ENCODE peak calls at places on chromosomes 11 and 22, in seven cellular contexts. One of them, this sample, is unnamed.

GRCh38 chr11:82864268-82864667 is 36.0 kb downstream of the PRCP start:
- DNase-seq in mesenchymal stem cell: peak
- DNase-seq in H1: peak
- DNase-seq in neuronal stem cell: no peak
- DNase-seq in H9: peak
- DNase-seq in trophoblast cell: peak
- DNase-seq in IMR-90: peak
- DNase-seq in this sample: peak

GRCh38 chr11:19092342-19092741 is 24.6 kb upstream of the ZDHHC13 start:
- DNase-seq in IMR-90: no peak
- DNase-seq in mesenchymal stem cell: no peak
- DNase-seq in neuronal stem cell: no peak
- DNase-seq in H1: no peak
- DNase-seq in trophoblast cell: no peak
- DNase-seq in H9: no peak
- DNase-seq in this sample: no peak

GRCh38 chr11:47004595-47005033 is 68.1 kb downstream of the CSTPP1 start:
- DNase-seq in H9: no peak
- DNase-seq in neuronal stem cell: no peak
- DNase-seq in trophoblast cell: peak
- DNase-seq in mesenchymal stem cell: peak
- DNase-seq in H1: no peak
- DNase-seq in IMR-90: peak
- DNase-seq in this sample: no peak

GRCh38 chr11:120482149-120482548 is 29.4 kb upstream of the GRIK4 start:
- DNase-seq in H9: no peak
- DNase-seq in trophoblast cell: peak
- DNase-seq in mesenchymal stem cell: peak
- DNase-seq in H1: no peak
- DNase-seq in neuronal stem cell: no peak
- DNase-seq in IMR-90: peak
- DNase-seq in this sample: no peak

GRCh38 chr11:64372802-64373597 is 14.0 kb downstream of the RPS6KA4 start:
- DNase-seq in trophoblast cell: peak
- DNase-seq in mesenchymal stem cell: no peak
- DNase-seq in H1: no peak
- DNase-seq in neuronal stem cell: no peak
- DNase-seq in IMR-90: no peak
- DNase-seq in H9: peak
- DNase-seq in this sample: peak

GRCh38 chr11:9099617-9100016 is 8.2 kb upstream of the SCUBE2 start:
- DNase-seq in H9: no peak
- DNase-seq in trophoblast cell: no peak
- DNase-seq in H1: no peak
- DNase-seq in mesenchymal stem cell: no peak
- DNase-seq in neuronal stem cell: no peak
- DNase-seq in IMR-90: no peak
- DNase-seq in this sample: no peak

GRCh38 chr11:18171377-18172000 is 1.1 kb upstream of the MRGPRX4 start:
- DNase-seq in H9: peak
- DNase-seq in IMR-90: no peak
- DNase-seq in H1: no peak
- DNase-seq in neuronal stem cell: peak
- DNase-seq in mesenchymal stem cell: peak
- DNase-seq in trophoblast cell: peak
- DNase-seq in this sample: peak

GRCh38 chr11:20353829-20354434 is 9.6 kb upstream of the HTATIP2 start:
- DNase-seq in H1: no peak
- DNase-seq in neuronal stem cell: no peak
- DNase-seq in mesenchymal stem cell: peak
- DNase-seq in H9: no peak
- DNase-seq in IMR-90: peak
- DNase-seq in trophoblast cell: peak
- DNase-seq in this sample: peak

GRCh38 chr11:7994581-7995278 is 7.6 kb downstream of the EIF3F start:
- DNase-seq in trophoblast cell: no peak
- DNase-seq in neuronal stem cell: no peak
- DNase-seq in mesenchymal stem cell: no peak
- DNase-seq in IMR-90: no peak
- DNase-seq in H9: no peak
- DNase-seq in H1: no peak
- DNase-seq in this sample: peak

GRCh38 chr22:49570032-49570848 is 257.4 kb downstream of the BRD1 start:
- DNase-seq in neuronal stem cell: no peak
- DNase-seq in H1: no peak
- DNase-seq in trophoblast cell: no peak
- DNase-seq in H9: peak
- DNase-seq in mesenchymal stem cell: no peak
- DNase-seq in IMR-90: no peak
- DNase-seq in this sample: no peak

GRCh38 chr11:75639752-75640151 is 29.1 kb downstream of the MAP6 start:
- DNase-seq in H1: no peak
- DNase-seq in H9: no peak
- DNase-seq in mesenchymal stem cell: peak
- DNase-seq in IMR-90: peak
- DNase-seq in neuronal stem cell: no peak
- DNase-seq in trophoblast cell: peak
- DNase-seq in this sample: peak

GRCh38 chr11:86592047-86592564 is 80.3 kb downstream of the ME3 start:
- DNase-seq in H1: no peak
- DNase-seq in trophoblast cell: peak
- DNase-seq in H9: no peak
- DNase-seq in neuronal stem cell: no peak
- DNase-seq in mesenchymal stem cell: peak
- DNase-seq in IMR-90: peak
- DNase-seq in this sample: peak

GRCh38 chr11:84817998-84818397 is 809.1 kb downstream of the DLG2 start:
- DNase-seq in trophoblast cell: peak
- DNase-seq in H1: no peak
- DNase-seq in H9: no peak
- DNase-seq in IMR-90: peak
- DNase-seq in neuronal stem cell: no peak
- DNase-seq in mesenchymal stem cell: no peak
- DNase-seq in this sample: no peak

GRCh38 chr22:48426466-48427380 is 1401.0 kb downstream of the BRD1 start:
- DNase-seq in neuronal stem cell: no peak
- DNase-seq in IMR-90: no peak
- DNase-seq in H9: no peak
- DNase-seq in H1: no peak
- DNase-seq in mesenchymal stem cell: no peak
- DNase-seq in trophoblast cell: no peak
- DNase-seq in this sample: no peak

GRCh38 chr11:77471520-77472234 is 2.2 kb downstream of the PAK1 start:
- DNase-seq in mesenchymal stem cell: no peak
- DNase-seq in H1: no peak
- DNase-seq in trophoblast cell: peak
- DNase-seq in IMR-90: no peak
- DNase-seq in neuronal stem cell: no peak
- DNase-seq in H9: no peak
- DNase-seq in this sample: peak

GRCh38 chr22:25169278-25170031 is 30.2 kb upstream of the CRYBB3 start:
- DNase-seq in H9: no peak
- DNase-seq in trophoblast cell: peak
- DNase-seq in IMR-90: no peak
- DNase-seq in H1: no peak
- DNase-seq in neuronal stem cell: no peak
- DNase-seq in mesenchymal stem cell: no peak
- DNase-seq in this sample: no peak

GRCh38 chr11:67700548-67701262 is 26.3 kb upstream of the ALDH3B2 start:
- DNase-seq in H1: no peak
- DNase-seq in H9: no peak
- DNase-seq in mesenchymal stem cell: no peak
- DNase-seq in trophoblast cell: no peak
- DNase-seq in IMR-90: no peak
- DNase-seq in neuronal stem cell: peak
- DNase-seq in this sample: no peak

GRCh38 chr11:119157088-119157487 is 8.2 kb downstream of the ABCG4 start:
- DNase-seq in H1: no peak
- DNase-seq in mesenchymal stem cell: no peak
- DNase-seq in trophoblast cell: no peak
- DNase-seq in H9: no peak
- DNase-seq in neuronal stem cell: no peak
- DNase-seq in IMR-90: no peak
- DNase-seq in this sample: no peak

GRCh38 chr22:49907807-49908206 is 10.4 kb downstream of the ALG12 start:
- DNase-seq in mesenchymal stem cell: no peak
- DNase-seq in H1: no peak
- DNase-seq in neuronal stem cell: no peak
- DNase-seq in IMR-90: no peak
- DNase-seq in trophoblast cell: no peak
- DNase-seq in H9: no peak
- DNase-seq in this sample: no peak

GRCh38 chr11:133506551-133507094 is 25.7 kb downstream of the OPCML start:
- DNase-seq in H1: no peak
- DNase-seq in IMR-90: no peak
- DNase-seq in H9: peak
- DNase-seq in neuronal stem cell: no peak
- DNase-seq in trophoblast cell: no peak
- DNase-seq in mesenchymal stem cell: no peak
- DNase-seq in this sample: no peak

GRCh38 chr11:133506023-133506422 is 26.3 kb downstream of the OPCML start:
- DNase-seq in H1: no peak
- DNase-seq in H9: no peak
- DNase-seq in mesenchymal stem cell: no peak
- DNase-seq in neuronal stem cell: no peak
- DNase-seq in trophoblast cell: no peak
- DNase-seq in IMR-90: no peak
- DNase-seq in this sample: no peak

GRCh38 chr11:133509924-133510697 is 22.2 kb downstream of the OPCML start:
- DNase-seq in H1: no peak
- DNase-seq in mesenchymal stem cell: no peak
- DNase-seq in neuronal stem cell: no peak
- DNase-seq in H9: peak
- DNase-seq in trophoblast cell: no peak
- DNase-seq in IMR-90: no peak
- DNase-seq in this sample: no peak

GRCh38 chr11:133507185-133507584 is 25.1 kb downstream of the OPCML start:
- DNase-seq in trophoblast cell: no peak
- DNase-seq in H1: no peak
- DNase-seq in H9: peak
- DNase-seq in neuronal stem cell: no peak
- DNase-seq in IMR-90: no peak
- DNase-seq in mesenchymal stem cell: no peak
- DNase-seq in this sample: no peak

GRCh38 chr11:133508448-133508847 is 23.9 kb downstream of the OPCML start:
- DNase-seq in trophoblast cell: peak
- DNase-seq in mesenchymal stem cell: no peak
- DNase-seq in neuronal stem cell: no peak
- DNase-seq in H1: no peak
- DNase-seq in IMR-90: no peak
- DNase-seq in H9: peak
- DNase-seq in this sample: no peak
- H3K23ac ChIP-seq in trophoblast cell: no peak
- H3K23ac ChIP-seq in mesenchymal stem cell: no peak
- H3K23ac ChIP-seq in neuronal stem cell: no peak
- H3K23ac ChIP-seq in H1: no peak
- H3K23ac ChIP-seq in IMR-90: no peak
- H3K23ac ChIP-seq in H9: no peak
- H3K23ac ChIP-seq in this sample: no peak

GRCh38 chr11:79274636-79275315 is 166.1 kb downstream of the TENM4 start:
- DNase-seq in trophoblast cell: no peak
- DNase-seq in IMR-90: peak
- DNase-seq in H9: no peak
- DNase-seq in mesenchymal stem cell: peak
- DNase-seq in H1: no peak
- DNase-seq in neuronal stem cell: no peak
- DNase-seq in this sample: no peak

GRCh38 chr11:79273781-79274180 is 167.0 kb downstream of the TENM4 start:
- DNase-seq in trophoblast cell: no peak
- DNase-seq in neuronal stem cell: no peak
- DNase-seq in mesenchymal stem cell: no peak
- DNase-seq in IMR-90: no peak
- DNase-seq in H9: no peak
- DNase-seq in H1: no peak
- DNase-seq in this sample: peak

DNA sequence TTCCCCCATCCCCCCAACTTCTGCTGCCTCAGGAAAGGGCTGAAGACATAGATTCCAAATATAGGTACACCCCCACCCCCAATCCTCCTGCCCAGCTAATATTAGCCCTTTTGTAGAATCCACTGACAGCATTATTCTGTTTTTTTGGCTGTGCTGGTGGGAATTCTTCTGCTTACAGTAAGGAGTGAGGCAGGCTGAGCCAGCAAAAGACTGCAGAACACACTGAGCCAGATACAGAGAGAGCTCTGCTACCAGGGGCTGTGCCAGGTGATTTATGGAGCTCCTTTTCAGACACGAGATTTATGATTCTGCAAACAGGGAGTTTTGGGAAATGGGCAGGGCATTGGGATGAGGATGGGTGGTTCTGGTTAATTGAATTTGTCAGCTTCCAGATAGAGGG is 163.9 kb downstream of the TENM4 start:
- DNase-seq in IMR-90: no peak
- DNase-seq in H1: no peak
- DNase-seq in neuronal stem cell: no peak
- DNase-seq in trophoblast cell: no peak
- DNase-seq in mesenchymal stem cell: no peak
- DNase-seq in H9: no peak
- DNase-seq in this sample: no peak
- H3K23ac ChIP-seq in IMR-90: no peak
- H3K23ac ChIP-seq in H1: no peak
- H3K23ac ChIP-seq in neuronal stem cell: no peak
- H3K23ac ChIP-seq in trophoblast cell: no peak
- H3K23ac ChIP-seq in mesenchymal stem cell: no peak
- H3K23ac ChIP-seq in H9: no peak
- H3K23ac ChIP-seq in this sample: no peak

DNA sequence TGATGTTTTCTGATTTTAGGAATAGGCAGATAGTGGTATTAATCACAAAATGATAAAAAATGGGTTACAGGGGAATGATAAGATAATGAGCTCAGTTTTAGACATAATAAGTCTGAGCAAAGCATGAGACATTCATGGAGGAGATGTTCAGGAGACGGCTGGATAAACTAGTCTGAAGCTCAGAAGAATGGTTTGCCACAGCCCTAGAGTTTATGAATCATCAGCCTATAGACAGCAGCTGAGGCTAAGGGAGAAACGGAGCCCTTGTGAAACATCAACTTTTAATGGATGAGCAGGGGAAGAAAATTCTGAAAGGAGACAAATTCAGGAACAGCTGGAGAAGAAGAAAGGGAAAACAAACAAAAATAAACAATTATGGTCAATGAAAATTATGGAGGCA is 87.2 kb downstream of the RELT start:
- DNase-seq in trophoblast cell: peak
- DNase-seq in IMR-90: peak
- DNase-seq in neuronal stem cell: no peak
- DNase-seq in H1: no peak
- DNase-seq in mesenchymal stem cell: peak
- DNase-seq in H9: no peak
- DNase-seq in this sample: no peak
- H3K23ac ChIP-seq in trophoblast cell: no peak
- H3K23ac ChIP-seq in IMR-90: no peak
- H3K23ac ChIP-seq in neuronal stem cell: no peak
- H3K23ac ChIP-seq in H1: no peak
- H3K23ac ChIP-seq in mesenchymal stem cell: no peak
- H3K23ac ChIP-seq in H9: no peak
- H3K23ac ChIP-seq in this sample: no peak

DNA sequence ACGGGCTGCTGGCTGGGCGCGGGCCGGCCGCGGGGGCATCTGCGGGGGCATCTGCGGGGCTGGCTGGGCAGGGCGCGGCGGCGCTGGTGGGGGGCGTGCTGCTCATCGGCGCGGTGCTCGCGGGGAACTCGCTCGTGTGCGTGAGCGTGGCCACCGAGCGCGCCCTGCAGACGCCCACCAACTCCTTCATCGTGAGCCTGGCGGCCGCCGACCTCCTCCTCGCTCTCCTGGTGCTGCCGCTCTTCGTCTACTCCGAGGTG is 194 bp downstream of the DRD4 start:
- DNase-seq in trophoblast cell: no peak
- DNase-seq in H1: no peak
- DNase-seq in IMR-90: no peak
- DNase-seq in neuronal stem cell: no peak
- DNase-seq in H9: no peak
- DNase-seq in mesenchymal stem cell: no peak
- DNase-seq in this sample: no peak
- H3K23ac ChIP-seq in trophoblast cell: no peak
- H3K23ac ChIP-seq in H1: no peak
- H3K23ac ChIP-seq in IMR-90: no peak
- H3K23ac ChIP-seq in neuronal stem cell: peak
- H3K23ac ChIP-seq in H9: no peak
- H3K23ac ChIP-seq in mesenchymal stem cell: no peak
- H3K23ac ChIP-seq in this sample: no peak